ENCODE peak calls at places on chromosomes 12 and 14, in six cellular contexts. N is AG04450, J is WTC11, M is dorsolateral prefrontal cortex, E is HTR-8/SVneo, U is fibroblast of pulmonary artery. R is an unnamed sample.

GRCh38 chr12:119154435-119154818 is 24.3 kb upstream of the HSPB8 start:
- DNase-seq in N (no peak), J (peak; percentile 97), M (no peak), E (no peak), U (no peak), R (no peak)

GRCh38 chr14:55139152-55139551 is 10.1 kb downstream of the LGALS3 start:
- DNase-seq in N (no peak), J (no peak), M (no peak), E (no peak), U (no peak), R (no peak)

GRCh38 chr12:51836012-51836832 is 12.3 kb downstream of the FIGNL2 start:
- DNase-seq in N (no peak), J (peak; percentile 51), M (no peak), E (peak; percentile 56), U (no peak), R (no peak)

GRCh38 chr14:101116486-101117130 is 213.1 kb upstream of the RTL1 start:
- DNase-seq in N (no peak), J (no peak), M (no peak), E (no peak), U (no peak), R (no peak)

GRCh38 chr14:33052899-33053400 is 114.3 kb downstream of the NPAS3 start:
- DNase-seq in N (no peak), J (no peak), M (no peak), E (no peak), U (no peak), R (no peak)

GRCh38 chr12:26339976-26340375 is 144.6 kb downstream of the SSPN start:
- DNase-seq in N (no peak), J (no peak), M (no peak), E (no peak), U (no peak), R (no peak)

GRCh38 chr14:89400529-89400928 is 16.5 kb downstream of the FOXN3 start:
- DNase-seq in N (no peak), J (no peak), M (no peak), E (no peak), U (no peak), R (no peak)

GRCh38 chr12:93978553-93978952 is 169.8 kb upstream of the PLXNC1 start:
- DNase-seq in N (no peak), J (no peak), M (no peak), E (no peak), U (peak; percentile 86), R (no peak)

GRCh38 chr14:95452176-95452889 is 64.1 kb downstream of the SYNE3 start:
- DNase-seq in N (no peak), J (peak; percentile 51), M (no peak), E (no peak), U (peak; percentile 22), R (no peak)

GRCh38 chr14:24240110-24240918 is 2.1 kb downstream of the TINF2 start:
- DNase-seq in N (no peak), J (no peak), M (no peak), E (no peak), U (no peak), R (no peak)

GRCh38 chr14:85607571-85608219 is 77.8 kb downstream of the FLRT2 start:
- DNase-seq in N (peak; percentile 49), J (no peak), M (no peak), E (no peak), U (peak; percentile 78), R (no peak)

GRCh38 chr14:80124794-80125193 is 86.5 kb downstream of the DIO2 start:
- DNase-seq in N (no peak), J (no peak), M (no peak), E (no peak), U (no peak), R (no peak)

GRCh38 chr14:106129274-106129673 is 602.9 kb downstream of the TMEM121 start:
- DNase-seq in N (no peak), J (no peak), M (no peak), E (no peak), U (no peak), R (no peak)

GRCh38 chr14:104143071-104143470 is 4.7 kb downstream of the KIF26A start:
- DNase-seq in N (no peak), J (no peak), M (peak; percentile 2), E (no peak), U (no peak), R (no peak)

GRCh38 chr12:69431604-69432222 is 38.5 kb upstream of the FRS2 start:
- DNase-seq in N (no peak), J (no peak), M (no peak), E (no peak), U (no peak), R (no peak)

GRCh38 chr12:15613981-15614380 is 175.2 kb downstream of the EPS8 start:
- DNase-seq in N (no peak), J (no peak), M (no peak), E (no peak), U (no peak), R (no peak)

GRCh38 chr14:26896447-26896846 is 298.6 kb upstream of the NOVA1 start:
- DNase-seq in N (no peak), J (no peak), M (no peak), E (no peak), U (peak; percentile 96), R (no peak)

GRCh38 chr14:35366048-35366428 is 38.5 kb downstream of the NFKBIA start:
- DNase-seq in N (no peak), J (no peak), M (peak; percentile 48), E (no peak), U (peak; percentile 45), R (no peak)

GRCh38 chr12:116264525-116265070 is 12.9 kb downstream of the MED13L start:
- DNase-seq in N (no peak), J (no peak), M (no peak), E (no peak), U (no peak), R (no peak)

GRCh38 chr12:114916531-114916930 is 232.6 kb upstream of the TBX3 start:
- DNase-seq in N (no peak), J (no peak), M (no peak), E (no peak), U (no peak), R (no peak)

GRCh38 chr12:24374452-24374851 is 425.0 kb upstream of the SOX5 start:
- DNase-seq in N (no peak), J (no peak), M (no peak), E (no peak), U (no peak), R (no peak)

GRCh38 chr12:1505576-1505975 is 88.8 kb downstream of the FBXL14 start:
- DNase-seq in N (no peak), J (no peak), M (no peak), E (no peak), U (no peak), R (no peak)

GRCh38 chr12:6380141-6381121 is 3.5 kb upstream of the LTBR start:
- DNase-seq in N (no peak), J (no peak), M (no peak), E (no peak), U (peak; percentile 55), R (no peak)

GRCh38 chr12:51009038-51009437 is 17.1 kb downstream of the SLC11A2 start:
- DNase-seq in N (no peak), J (no peak), M (peak; percentile 94), E (no peak), U (peak; percentile 22), R (no peak)

GRCh38 chr14:34673702-34674101 is 40.7 kb downstream of the CFL2 start:
- DNase-seq in N (no peak), J (no peak), M (no peak), E (no peak), U (no peak), R (no peak)

GRCh38 chr14:76181546-76181945 is 29.8 kb downstream of the GPATCH2L start:
- DNase-seq in N (no peak), J (no peak), M (no peak), E (peak; percentile 14), U (peak; percentile 26), R (no peak)

GRCh38 chr12:4118017-4118510 is 155.5 kb upstream of the CCND2 start:
- DNase-seq in N (peak; percentile 27), J (no peak), M (no peak), E (no peak), U (peak; percentile 49), R (peak; percentile 89)

GRCh38 chr14:77140937-77141591 is 527 bp downstream of the ZDHHC22 start:
- DNase-seq in N (no peak), J (peak; percentile 84), M (peak; percentile 19), E (peak; percentile 61), U (peak; percentile 18), R (no peak)

GRCh38 chr14:64779472-64779871 is 75.2 kb downstream of the PLEKHG3 start:
- DNase-seq in N (no peak), J (no peak), M (no peak), E (no peak), U (no peak), R (no peak)

GRCh38 chr14:85112762-85113161 is 417.2 kb upstream of the FLRT2 start:
- DNase-seq in N (no peak), J (no peak), M (no peak), E (no peak), U (no peak), R (no peak)

GRCh38 chr14:96586921-96587822 is 85.0 kb downstream of the PAPOLA start:
- DNase-seq in N (no peak), J (no peak), M (no peak), E (no peak), U (no peak), R (no peak)

GRCh38 chr12:31929140-31929526 is 30.1 kb upstream of the RESF1 start:
- DNase-seq in N (no peak), J (no peak), M (no peak), E (no peak), U (no peak), R (no peak)

GRCh38 chr14:37272569-37272968 is 74.8 kb downstream of the MIPOL1 start:
- DNase-seq in N (no peak), J (no peak), M (no peak), E (no peak), U (no peak), R (no peak)

GRCh38 chr14:51849095-51849494 is 11.3 kb upstream of the GNG2 start:
- DNase-seq in N (no peak), J (no peak), M (no peak), E (no peak), U (no peak), R (no peak)

GRCh38 chr14:24368562-24369252 is 723 bp downstream of the NFATC4 start:
- DNase-seq in N (no peak), J (peak; percentile 82), M (peak; percentile 60), E (peak; percentile 14), U (peak; percentile 62), R (no peak)

GRCh38 chr14:96362071-96362964 is 823 bp downstream of the ATG2B start:
- DNase-seq in N (no peak), J (peak; percentile 30), M (no peak), E (peak; percentile 11), U (peak; percentile 54), R (peak; percentile 31)

R was measured in GM12878.